ENCODE peak calls at places on chromosome 6, in four cellular contexts. One of them, this sample, is unnamed.

GRCh38 chr6:165010556-165011535 is 298.6 kb downstream of the C6orf118 start:
- DNase-seq in NCI-H1092: no peak
- DNase-seq in GDM1: no peak
- DNase-seq in NCI-H510A treated with DMSO at 0.1 percent for 48 hours: no peak
- DNase-seq in this sample: no peak

GRCh38 chr6:166420351-166420750 is 37.6 kb upstream of the MPC1 start:
- DNase-seq in NCI-H1092: no peak
- DNase-seq in GDM1: no peak
- DNase-seq in NCI-H510A treated with DMSO at 0.1 percent for 48 hours: no peak
- DNase-seq in this sample: peak

GRCh38 chr6:28171271-28171670 is 29.6 kb downstream of the ZKSCAN8 start:
- DNase-seq in NCI-H1092: no peak
- DNase-seq in GDM1: no peak
- DNase-seq in NCI-H510A treated with DMSO at 0.1 percent for 48 hours: no peak
- DNase-seq in this sample: no peak

GRCh38 chr6:148866657-148867268 is 119.9 kb downstream of the UST start:
- DNase-seq in NCI-H1092: no peak
- DNase-seq in GDM1: no peak
- DNase-seq in NCI-H510A treated with DMSO at 0.1 percent for 48 hours: no peak
- DNase-seq in this sample: no peak

GRCh38 chr6:113654396-113654795 is 202.7 kb upstream of the MARCKS start:
- DNase-seq in NCI-H1092: no peak
- DNase-seq in GDM1: no peak
- DNase-seq in NCI-H510A treated with DMSO at 0.1 percent for 48 hours: no peak
- DNase-seq in this sample: no peak

GRCh38 chr6:131060311-131060710 is 2.7 kb downstream of the EPB41L2 start:
- DNase-seq in NCI-H1092: no peak
- DNase-seq in GDM1: no peak
- DNase-seq in NCI-H510A treated with DMSO at 0.1 percent for 48 hours: no peak
- DNase-seq in this sample: no peak

GRCh38 chr6:99821164-99821563 is 172.9 kb downstream of the MCHR2 start:
- DNase-seq in NCI-H1092: no peak
- DNase-seq in GDM1: no peak
- DNase-seq in NCI-H510A treated with DMSO at 0.1 percent for 48 hours: peak
- DNase-seq in this sample: no peak

GRCh38 chr6:8703059-8703458 is 267.7 kb upstream of the SLC35B3 start:
- DNase-seq in NCI-H1092: no peak
- DNase-seq in GDM1: no peak
- DNase-seq in NCI-H510A treated with DMSO at 0.1 percent for 48 hours: no peak
- DNase-seq in this sample: no peak

GRCh38 chr6:73043446-73043845 is 181.8 kb downstream of the KHDC1L start:
- DNase-seq in NCI-H1092: no peak
- DNase-seq in GDM1: no peak
- DNase-seq in NCI-H510A treated with DMSO at 0.1 percent for 48 hours: no peak
- DNase-seq in this sample: no peak

GRCh38 chr6:158785036-158785435 is 34.1 kb downstream of the EZR start:
- DNase-seq in NCI-H1092: no peak
- DNase-seq in GDM1: no peak
- DNase-seq in NCI-H510A treated with DMSO at 0.1 percent for 48 hours: no peak
- DNase-seq in this sample: no peak

GRCh38 chr6:143331362-143331761 is 119.1 kb downstream of the ADAT2 start:
- DNase-seq in NCI-H1092: no peak
- DNase-seq in GDM1: no peak
- DNase-seq in NCI-H510A treated with DMSO at 0.1 percent for 48 hours: no peak
- DNase-seq in this sample: no peak

GRCh38 chr6:148657053-148657452 is 89.8 kb upstream of the UST start:
- DNase-seq in NCI-H1092: no peak
- DNase-seq in GDM1: no peak
- DNase-seq in NCI-H510A treated with DMSO at 0.1 percent for 48 hours: no peak
- DNase-seq in this sample: peak

GRCh38 chr6:7727951-7728854 is 2.3 kb downstream of the BMP6 start:
- DNase-seq in NCI-H1092: no peak
- DNase-seq in GDM1: no peak
- DNase-seq in NCI-H510A treated with DMSO at 0.1 percent for 48 hours: peak
- DNase-seq in this sample: no peak

GRCh38 chr6:3857822-3858221 is 8.6 kb downstream of the FAM50B start:
- DNase-seq in NCI-H1092: no peak
- DNase-seq in GDM1: no peak
- DNase-seq in NCI-H510A treated with DMSO at 0.1 percent for 48 hours: no peak
- DNase-seq in this sample: no peak

GRCh38 chr6:70131528-70131927 is 171.4 kb downstream of the COL9A1 start:
- DNase-seq in NCI-H1092: no peak
- DNase-seq in GDM1: no peak
- DNase-seq in NCI-H510A treated with DMSO at 0.1 percent for 48 hours: no peak
- DNase-seq in this sample: no peak

GRCh38 chr6:3766219-3766618 is 14.7 kb upstream of the PXDC1 start:
- DNase-seq in NCI-H1092: no peak
- DNase-seq in GDM1: no peak
- DNase-seq in NCI-H510A treated with DMSO at 0.1 percent for 48 hours: no peak
- DNase-seq in this sample: no peak

GRCh38 chr6:154615483-154616025 is 105.1 kb upstream of the CNKSR3 start:
- DNase-seq in NCI-H1092: peak
- DNase-seq in GDM1: no peak
- DNase-seq in NCI-H510A treated with DMSO at 0.1 percent for 48 hours: peak
- DNase-seq in this sample: no peak

GRCh38 chr6:20317430-20317829 is 84.2 kb upstream of the E2F3 start:
- DNase-seq in NCI-H1092: no peak
- DNase-seq in GDM1: no peak
- DNase-seq in NCI-H510A treated with DMSO at 0.1 percent for 48 hours: no peak
- DNase-seq in this sample: no peak

GRCh38 chr6:5936140-5936539 is 70.6 kb downstream of the NRN1 start:
- DNase-seq in NCI-H1092: no peak
- DNase-seq in GDM1: no peak
- DNase-seq in NCI-H510A treated with DMSO at 0.1 percent for 48 hours: no peak
- DNase-seq in this sample: no peak

GRCh38 chr6:82906951-82907350 is 158.7 kb downstream of the UBE3D start:
- DNase-seq in NCI-H1092: no peak
- DNase-seq in GDM1: no peak
- DNase-seq in NCI-H510A treated with DMSO at 0.1 percent for 48 hours: no peak
- DNase-seq in this sample: no peak

GRCh38 chr6:158849899-158850806 is 31.0 kb upstream of the EZR start:
- DNase-seq in NCI-H1092: no peak
- DNase-seq in GDM1: no peak
- DNase-seq in NCI-H510A treated with DMSO at 0.1 percent for 48 hours: peak
- DNase-seq in this sample: no peak

GRCh38 chr6:14816106-14816864 is 429.6 kb upstream of the JARID2 start:
- DNase-seq in NCI-H1092: no peak
- DNase-seq in GDM1: no peak
- DNase-seq in NCI-H510A treated with DMSO at 0.1 percent for 48 hours: no peak
- DNase-seq in this sample: no peak

GRCh38 chr6:165605182-165605875 is 57.7 kb downstream of the PDE10A start:
- DNase-seq in NCI-H1092: no peak
- DNase-seq in GDM1: no peak
- DNase-seq in NCI-H510A treated with DMSO at 0.1 percent for 48 hours: no peak
- DNase-seq in this sample: no peak

GRCh38 chr6:116406678-116407345 is 36.1 kb downstream of the DSE start:
- DNase-seq in NCI-H1092: no peak
- DNase-seq in GDM1: no peak
- DNase-seq in NCI-H510A treated with DMSO at 0.1 percent for 48 hours: no peak
- DNase-seq in this sample: no peak

GRCh38 chr6:73665686-73666319 is 12.0 kb upstream of the SLC17A5 start:
- DNase-seq in NCI-H1092: no peak
- DNase-seq in GDM1: no peak
- DNase-seq in NCI-H510A treated with DMSO at 0.1 percent for 48 hours: no peak
- DNase-seq in this sample: no peak

GRCh38 chr6:71333700-71334099 is 45.1 kb downstream of the OGFRL1 start:
- DNase-seq in NCI-H1092: no peak
- DNase-seq in GDM1: no peak
- DNase-seq in NCI-H510A treated with DMSO at 0.1 percent for 48 hours: no peak
- DNase-seq in this sample: peak

GRCh38 chr6:157276731-157277130 is 46.6 kb downstream of the TMEM242 start:
- DNase-seq in NCI-H1092: no peak
- DNase-seq in GDM1: no peak
- DNase-seq in NCI-H510A treated with DMSO at 0.1 percent for 48 hours: no peak
- DNase-seq in this sample: no peak

GRCh38 chr6:166169549-166170421 is 2.1 kb upstream of the TBXT start:
- DNase-seq in NCI-H1092: no peak
- DNase-seq in GDM1: no peak
- DNase-seq in NCI-H510A treated with DMSO at 0.1 percent for 48 hours: no peak
- DNase-seq in this sample: no peak